ENCODE peak calls at places on chromosomes 7 and 10, in seven cellular contexts. K is cardiac muscle cell; M is hepatocyte; I is CD8-positive, alpha-beta T cell; N is kidney epithelial cell; Q is colonic mucosa; L is CD4-positive, alpha-beta T cell. Y is an unnamed sample.

GRCh38 chr10:128078136-128078969 is 47.9 kb downstream of the MKI67 start:
- DNase-seq in K (peak), M (peak), I (peak), N (no peak), Q (peak), L (no peak), Y (no peak)

GRCh38 chr10:488081-488932 is 201.2 kb downstream of the DIP2C start:
- DNase-seq in K (no peak), M (no peak), I (no peak), N (no peak), Q (no peak), L (no peak), Y (no peak)

GRCh38 chr7:71787513-71787912 is 624.6 kb downstream of the CALN1 start:
- DNase-seq in K (no peak), M (no peak), I (no peak), N (no peak), Q (no peak), L (no peak), Y (no peak)

GRCh38 chr7:157554393-157555238 is 217.8 kb downstream of the DNAJB6 start:
- DNase-seq in K (no peak), M (no peak), I (no peak), N (no peak), Q (no peak), L (no peak), Y (peak)

GRCh38 chr10:76491216-76491615 is 1059.8 kb downstream of the LRMDA start:
- DNase-seq in K (no peak), M (no peak), I (no peak), N (no peak), Q (no peak), L (no peak), Y (no peak)

GRCh38 chr7:110541962-110542361 is 549.0 kb upstream of the LRRN3 start:
- DNase-seq in K (no peak), M (no peak), I (no peak), N (no peak), Q (no peak), L (no peak), Y (no peak)

GRCh38 chr10:100623541-100623940 is 87.8 kb downstream of the HIF1AN start:
- DNase-seq in K (no peak), M (no peak), I (no peak), N (no peak), Q (no peak), L (no peak), Y (no peak)

GRCh38 chr10:62658516-62658915 is 146.0 kb upstream of the ADO start:
- DNase-seq in K (no peak), M (no peak), I (no peak), N (no peak), Q (no peak), L (no peak), Y (no peak)

GRCh38 chr10:99590799-99591198 is 29.4 kb downstream of the SLC25A28 start:
- DNase-seq in K (no peak), M (no peak), I (no peak), N (no peak), Q (no peak), L (no peak), Y (no peak)

GRCh38 chr10:86365346-86366032 is 1.1 kb downstream of the GRID1 start:
- DNase-seq in K (no peak), M (no peak), I (no peak), N (no peak), Q (no peak), L (no peak), Y (peak)

GRCh38 chr7:121395494-121395960 is 581 bp downstream of the FAM3C start:
- DNase-seq in K (no peak), M (peak), I (peak), N (no peak), Q (peak), L (no peak), Y (no peak)

GRCh38 chr7:132398253-132398913 is 177.9 kb downstream of the PLXNA4 start:
- DNase-seq in K (peak), M (no peak), I (no peak), N (no peak), Q (no peak), L (no peak), Y (no peak)

GRCh38 chr10:79025113-79025832 is 43.5 kb upstream of the ZMIZ1 start:
- DNase-seq in K (peak), M (no peak), I (peak), N (no peak), Q (no peak), L (no peak), Y (peak)

GRCh38 chr10:102869290-102870198 is at the start of gene AS3MT:
- DNase-seq in K (peak), M (peak), I (no peak), N (no peak), Q (peak), L (no peak), Y (no peak)

GRCh38 chr7:64951250-64951848 is 39.5 kb downstream of the ZNF117 start:
- DNase-seq in K (peak), M (peak), I (no peak), N (peak), Q (no peak), L (no peak), Y (no peak)

GRCh38 chr10:29127037-29127436 is 161.8 kb upstream of the LYZL1 start:
- DNase-seq in K (no peak), M (no peak), I (no peak), N (no peak), Q (no peak), L (no peak), Y (no peak)

GRCh38 chr10:15211464-15211979 is 43.0 kb upstream of the NMT2 start:
- DNase-seq in K (no peak), M (no peak), I (no peak), N (peak), Q (no peak), L (no peak), Y (no peak)

GRCh38 chr10:4767033-4767814 is 58.8 kb upstream of the AKR1E2 start:
- DNase-seq in K (peak), M (peak), I (no peak), N (no peak), Q (peak), L (no peak), Y (no peak)

GRCh38 chr10:102157224-102157623 is 5.0 kb downstream of the NOLC1 start:
- DNase-seq in K (no peak), M (no peak), I (no peak), N (no peak), Q (no peak), L (no peak), Y (no peak)

GRCh38 chr10:642186-642890 is 47.1 kb downstream of the DIP2C start:
- DNase-seq in K (no peak), M (peak), I (no peak), N (no peak), Q (peak), L (no peak), Y (no peak)

GRCh38 chr7:99837649-99838361 is 10.0 kb downstream of the CYP3A43 start:
- DNase-seq in K (no peak), M (peak), I (no peak), N (no peak), Q (peak), L (no peak), Y (no peak)

GRCh38 chr10:125060851-125061556 is 99.4 kb downstream of the CTBP2 start:
- DNase-seq in K (peak), M (peak), I (peak), N (peak), Q (peak), L (no peak), Y (peak)

GRCh38 chr7:84916161-84916560 is 270.7 kb downstream of the SEMA3D start:
- DNase-seq in K (no peak), M (peak), I (no peak), N (no peak), Q (no peak), L (no peak), Y (no peak)

GRCh38 chr10:23280420-23281043 is 64.1 kb downstream of the C10orf67 start:
- DNase-seq in K (no peak), M (no peak), I (no peak), N (no peak), Q (no peak), L (no peak), Y (no peak)

GRCh38 chr10:95290801-95291633 is at the start of gene PDLIM1:
- DNase-seq in K (peak), M (peak), I (peak), N (no peak), Q (peak), L (no peak), Y (no peak)
- TF ChIP-seq CTCF in K (peak), M (peak), I (no peak), N (no peak), Q (no peak), L (no peak), Y (peak)

DNA sequence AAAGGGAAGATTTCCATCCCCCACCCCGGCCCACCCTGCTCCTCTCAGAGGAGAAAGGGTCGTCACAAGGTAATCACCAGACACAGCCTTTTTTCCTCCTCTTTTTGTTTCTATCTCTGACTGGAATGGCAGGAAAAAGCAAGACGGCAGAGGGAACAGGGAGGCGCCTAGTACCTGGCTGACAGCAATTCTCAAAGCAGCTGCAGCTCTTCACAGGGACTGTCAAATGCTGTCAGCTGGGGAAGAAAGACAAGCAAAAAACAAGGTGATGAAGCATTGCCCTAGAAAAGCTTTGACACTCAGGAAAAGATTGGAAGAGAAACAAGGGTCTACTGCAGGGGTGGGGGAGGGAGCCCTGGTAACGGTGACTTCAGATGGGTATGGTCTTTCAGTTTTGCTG is 52.7 kb downstream of the GNA12 start:
- DNase-seq in K (no peak), M (no peak), I (no peak), N (no peak), Q (no peak), L (no peak), Y (no peak)
- TF ChIP-seq CTCF in K (no peak), M (no peak), I (no peak), N (no peak), Q (no peak), L (no peak), Y (no peak)

DNA sequence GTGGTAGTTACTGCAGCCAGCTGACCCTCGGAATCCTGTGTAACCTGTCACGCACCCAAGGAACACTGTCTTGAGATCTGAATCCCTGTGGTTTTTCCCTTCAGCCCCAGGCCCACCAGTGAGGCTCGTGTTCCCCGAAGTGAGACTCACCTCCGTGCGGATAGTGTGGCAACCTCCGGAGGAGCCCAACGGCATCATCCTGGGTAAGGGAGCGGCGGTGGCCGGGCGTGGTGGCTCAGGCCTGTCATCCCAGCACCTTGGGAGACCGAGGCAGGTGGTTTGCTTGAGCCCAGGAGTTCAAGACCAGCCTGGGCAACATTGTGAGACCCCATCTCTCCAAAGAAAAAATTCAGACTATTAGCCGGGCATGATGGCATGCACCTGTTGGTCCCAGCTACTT is 549.9 kb upstream of the FOXK1 start:
- DNase-seq in K (no peak), M (no peak), I (no peak), N (no peak), Q (no peak), L (no peak), Y (peak)
- TF ChIP-seq CTCF in K (no peak), M (no peak), I (no peak), N (no peak), Q (no peak), L (no peak), Y (no peak)

DNA sequence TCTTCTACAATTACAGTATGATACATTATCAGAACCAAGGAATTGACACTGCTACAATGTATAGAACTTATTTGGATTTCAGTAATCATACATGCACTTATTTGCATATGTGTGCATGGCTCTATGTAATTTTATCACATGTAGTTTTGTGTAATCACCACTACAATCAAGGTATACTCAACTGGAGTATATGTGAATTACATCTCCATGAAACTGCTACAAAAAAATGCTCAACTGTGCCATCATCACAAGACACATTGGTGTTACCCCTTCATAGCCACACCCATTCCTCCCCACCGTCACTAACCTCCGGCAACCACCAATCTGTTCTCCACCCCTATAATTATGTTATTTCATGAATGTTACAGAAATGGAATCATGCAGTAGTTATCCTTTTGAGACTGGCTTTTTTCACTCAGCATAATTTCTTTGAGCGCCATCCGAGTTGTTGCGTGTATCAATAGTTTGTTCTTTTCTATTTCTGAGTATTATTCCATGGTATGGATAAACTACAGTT is 11.5 kb upstream of the SMO start:
- DNase-seq in K (no peak), M (no peak), I (no peak), N (no peak), Q (no peak), L (no peak), Y (no peak)
- TF ChIP-seq CTCF in K (no peak), M (no peak), I (no peak), N (no peak), Q (no peak), L (no peak), Y (no peak)

GRCh38 chr10:50982989-50983388 is 91.3 kb upstream of the PRKG1 start:
- DNase-seq in K (no peak), M (no peak), I (no peak), N (no peak), Q (no peak), L (no peak), Y (no peak)
- TF ChIP-seq CTCF in K (no peak), M (no peak), I (no peak), N (no peak), Q (no peak), L (no peak), Y (no peak)

DNA sequence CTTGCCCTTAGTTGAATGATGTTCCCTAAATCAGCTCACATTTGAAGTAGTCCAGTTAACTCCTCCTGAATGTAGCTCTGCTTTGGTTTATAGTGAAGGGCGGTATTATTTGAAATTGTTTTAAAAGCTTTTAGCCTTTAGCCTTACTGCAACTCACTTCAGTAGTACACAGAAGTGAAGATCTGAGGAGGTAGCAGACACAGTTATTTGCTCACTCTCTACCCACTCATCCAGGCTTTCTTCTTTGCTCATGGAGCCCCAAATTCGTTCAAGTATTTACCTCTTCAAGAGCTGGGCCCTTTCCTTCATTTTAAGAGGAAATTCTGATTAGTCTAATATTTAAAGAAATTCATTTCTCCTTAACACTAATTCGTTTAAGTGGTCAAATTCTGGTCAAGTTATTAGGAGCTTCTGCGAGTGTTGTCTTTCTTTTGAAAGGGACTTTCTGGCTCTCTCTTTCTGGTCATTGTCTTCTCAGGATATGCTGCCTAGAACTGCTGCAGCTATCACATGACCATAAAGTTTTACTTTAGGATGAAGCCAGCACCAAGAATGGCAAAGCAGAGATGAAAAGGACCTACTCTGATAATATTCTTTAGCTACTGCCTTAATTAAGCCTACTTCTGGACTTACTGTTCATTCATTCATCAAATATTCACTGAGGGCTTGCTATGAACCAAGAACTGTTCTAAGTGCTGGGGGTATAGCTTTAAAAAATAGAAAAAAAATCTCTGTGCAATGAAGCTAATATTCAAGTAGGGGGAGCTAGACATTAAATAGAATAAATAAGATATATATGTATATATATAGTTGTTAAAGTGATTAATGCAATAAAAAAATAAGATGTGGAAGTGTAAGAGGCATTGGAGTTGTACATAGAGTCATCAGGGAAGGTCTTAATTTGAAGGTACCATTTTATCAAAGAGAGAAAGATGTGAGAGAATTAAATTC is 180.9 kb upstream of the AGR3 start:
- DNase-seq in K (no peak), M (no peak), I (no peak), N (no peak), Q (no peak), L (no peak), Y (no peak)
- TF ChIP-seq CTCF in K (peak), M (peak), I (no peak), N (no peak), Q (no peak), L (peak), Y (peak)

GRCh38 chr10:88315746-88316145 is 267.4 kb downstream of the RNLS start:
- DNase-seq in K (no peak), M (no peak), I (no peak), N (no peak), Q (no peak), L (no peak), Y (no peak)

GRCh38 chr10:88319960-88320517 is 263.1 kb downstream of the RNLS start:
- DNase-seq in K (no peak), M (no peak), I (no peak), N (no peak), Q (no peak), L (no peak), Y (no peak)

GRCh38 chr10:88316292-88316861 is 266.7 kb downstream of the RNLS start:
- DNase-seq in K (no peak), M (no peak), I (no peak), N (no peak), Q (no peak), L (no peak), Y (no peak)

GRCh38 chr10:88317099-88317498 is 266.0 kb downstream of the RNLS start:
- DNase-seq in K (no peak), M (no peak), I (no peak), N (no peak), Q (no peak), L (no peak), Y (no peak)

GRCh38 chr10:88318803-88319202 is 264.3 kb downstream of the RNLS start:
- DNase-seq in K (no peak), M (no peak), I (no peak), N (no peak), Q (no peak), L (no peak), Y (no peak)
- TF ChIP-seq CTCF in K (no peak), M (no peak), I (no peak), N (peak), Q (no peak), L (no peak), Y (peak)